ENCODE peak calls at places on chromosomes 2 and 18, in seven cellular contexts. D is spleen; Q is glomerular endothelial cell; W is mucosa of descending colon; U is MV-4-11; B is stimulated activated CD4-positive, alpha-beta T cell treated with anti-CD3 and anti-CD28 coated beads, TNF-alpha, amount 100 ng/mL, for 4 hours; C is NCI-H1105 treated with DMSO at 0.1 percent for 48 hours. M is an unnamed sample.

GRCh38 chr2:62653582-62654422 is 51.7 kb upstream of the EHBP1 start:
- DNase-seq in D (no peak), Q (no peak), W (no peak), U (no peak), B (no peak), C (no peak), M (no peak)

GRCh38 chr2:134320930-134321329 is 67.1 kb downstream of the MGAT5 start:
- DNase-seq in D (no peak), Q (no peak), W (no peak), U (peak), B (no peak), C (no peak), M (no peak)

GRCh38 chr18:56988022-56988421 is 158.9 kb upstream of the BOD1L2 start:
- DNase-seq in D (no peak), Q (no peak), W (no peak), U (no peak), B (no peak), C (no peak), M (no peak)

GRCh38 chr2:72139871-72140620 is 7.6 kb downstream of the CYP26B1 start:
- DNase-seq in D (peak), Q (no peak), W (no peak), U (no peak), B (no peak), C (no peak), M (peak)

GRCh38 chr2:71605781-71606241 is 152.4 kb downstream of the DYSF start:
- DNase-seq in D (peak), Q (no peak), W (peak), U (no peak), B (no peak), C (no peak), M (peak)

GRCh38 chr2:535222-535621 is 142.0 kb downstream of the TMEM18 start:
- DNase-seq in D (no peak), Q (no peak), W (no peak), U (no peak), B (no peak), C (no peak), M (no peak)

GRCh38 chr2:207792244-207792785 is 22.6 kb upstream of the FZD5 start:
- DNase-seq in D (no peak), Q (no peak), W (no peak), U (peak), B (no peak), C (no peak), M (no peak)

GRCh38 chr18:59961086-59961485 is 61.3 kb downstream of the PMAIP1 start:
- DNase-seq in D (no peak), Q (no peak), W (no peak), U (no peak), B (no peak), C (peak), M (no peak)

GRCh38 chr2:218993345-218994315 is at the start of gene CRYBA2:
- DNase-seq in D (no peak), Q (no peak), W (no peak), U (no peak), B (no peak), C (peak), M (no peak)

GRCh38 chr2:136381722-136382633 is 264.0 kb upstream of the CXCR4 start:
- DNase-seq in D (peak), Q (no peak), W (peak), U (peak), B (no peak), C (no peak), M (peak)

GRCh38 chr2:323035-323434 is 35.1 kb upstream of the ALKAL2 start:
- DNase-seq in D (no peak), Q (no peak), W (no peak), U (no peak), B (no peak), C (no peak), M (no peak)

GRCh38 chr18:46019956-46020355 is 52.1 kb downstream of the PSTPIP2 start:
- DNase-seq in D (no peak), Q (no peak), W (no peak), U (no peak), B (no peak), C (no peak), M (no peak)

GRCh38 chr2:26148501-26148900 is 24.4 kb upstream of the GAREM2 start:
- DNase-seq in D (no peak), Q (no peak), W (no peak), U (no peak), B (no peak), C (no peak), M (no peak)

GRCh38 chr2:70123829-70124117 is 36.5 kb downstream of the PCBP1 start:
- DNase-seq in D (no peak), Q (no peak), W (no peak), U (no peak), B (no peak), C (no peak), M (no peak)

GRCh38 chr2:6474368-6475140 is 391.2 kb downstream of the CMPK2 start:
- DNase-seq in D (no peak), Q (no peak), W (no peak), U (no peak), B (no peak), C (no peak), M (no peak)

GRCh38 chr2:240351826-240352426 is 83.5 kb upstream of the GPC1 start:
- DNase-seq in D (no peak), Q (no peak), W (peak), U (no peak), B (no peak), C (peak), M (no peak)

GRCh38 chr2:69965756-69966447 is 4.5 kb upstream of the ASPRV1 start:
- DNase-seq in D (no peak), Q (no peak), W (no peak), U (no peak), B (no peak), C (no peak), M (no peak)

GRCh38 chr2:41194235-41194634 is 742.3 kb upstream of the SLC8A1 start:
- DNase-seq in D (no peak), Q (peak), W (no peak), U (no peak), B (no peak), C (no peak), M (peak)

GRCh38 chr18:76922107-76922506 is 99.8 kb downstream of the ZNF236 start:
- DNase-seq in D (peak), Q (peak), W (peak), U (peak), B (no peak), C (peak), M (peak)

GRCh38 chr2:20453087-20453486 is 6.2 kb downstream of the RHOB start:
- DNase-seq in D (no peak), Q (no peak), W (no peak), U (no peak), B (no peak), C (no peak), M (peak)

GRCh38 chr18:23225518-23225917 is 90.2 kb downstream of the CABLES1 start:
- DNase-seq in D (no peak), Q (no peak), W (no peak), U (no peak), B (no peak), C (no peak), M (no peak)

GRCh38 chr2:46332686-46333281 is 35.6 kb downstream of the EPAS1 start:
- DNase-seq in D (no peak), Q (no peak), W (no peak), U (no peak), B (no peak), C (no peak), M (no peak)

GRCh38 chr2:240519396-240520142 is 38.2 kb downstream of the ANKMY1 start:
- DNase-seq in D (peak), Q (no peak), W (no peak), U (no peak), B (no peak), C (no peak), M (no peak)

GRCh38 chr2:206452750-206453149 is 9.4 kb downstream of the ADAM23 start:
- DNase-seq in D (no peak), Q (no peak), W (no peak), U (no peak), B (no peak), C (no peak), M (no peak)

GRCh38 chr2:16303761-16304160 is 361.9 kb downstream of the CYRIA start:
- DNase-seq in D (no peak), Q (no peak), W (no peak), U (no peak), B (no peak), C (no peak), M (no peak)

GRCh38 chr2:72824224-72824842 is 1.5 kb downstream of the EXOC6B start:
- DNase-seq in D (no peak), Q (no peak), W (no peak), U (no peak), B (no peak), C (no peak), M (no peak)

GRCh38 chr18:5195656-5196055 is 1.4 kb downstream of the AKAIN1 start:
- DNase-seq in D (no peak), Q (no peak), W (no peak), U (no peak), B (no peak), C (no peak), M (no peak)

GRCh38 chr2:62527478-62528210 is 21.6 kb upstream of the TMEM17 start:
- DNase-seq in D (no peak), Q (no peak), W (no peak), U (no peak), B (no peak), C (peak), M (no peak)

GRCh38 chr2:30871980-30872789 is 64.9 kb upstream of the CAPN13 start:
- DNase-seq in D (no peak), Q (no peak), W (no peak), U (no peak), B (no peak), C (peak), M (no peak)

GRCh38 chr2:237738255-237738654 is 60.3 kb upstream of the RBM44 start:
- DNase-seq in D (no peak), Q (no peak), W (no peak), U (no peak), B (no peak), C (no peak), M (no peak)

GRCh38 chr2:203535784-203536590 is 886 bp upstream of the RAPH1 start:
- DNase-seq in D (no peak), Q (no peak), W (no peak), U (no peak), B (no peak), C (no peak), M (no peak)

GRCh38 chr2:209451209-209451822 is 27.5 kb downstream of the MAP2 start:
- DNase-seq in D (no peak), Q (no peak), W (no peak), U (no peak), B (no peak), C (peak), M (no peak)

GRCh38 chr2:74374509-74375205 is 5.5 kb downstream of the DCTN1 start:
- DNase-seq in D (no peak), Q (no peak), W (peak), U (no peak), B (no peak), C (peak), M (peak)

GRCh38 chr18:63819780-63820179 is 44.6 kb downstream of the SERPINB7 start:
- DNase-seq in D (no peak), Q (no peak), W (no peak), U (no peak), B (no peak), C (no peak), M (no peak)

M was measured in stomach.